ENCODE peak calls at places on chromosomes 4 and X, in five cellular contexts. A is right lobe of liver, O is heart left ventricle, M is IMR-90, I is left ventricle myocardium inferior. Q is an unnamed sample. For H3K9me3, the result is how much of the 10 kb centered on the place peaks cover.

GRCh38 chrX:78997870-78998558 is 52.8 kb downstream of the P2RY10 start:
- DNase-seq in M (no peak), O (peak), I (no peak), A (no peak), Q (no peak)

GRCh38 chr4:116872941-116873340 is 212.4 kb downstream of the TRAM1L1 start:
- DNase-seq in A (no peak), M (no peak), O (no peak), I (no peak), Q (no peak)

GRCh38 chr4:109658871-109659410 is 44.3 kb downstream of the CASP6 start:
- DNase-seq in O (no peak), M (peak), I (no peak), A (no peak), Q (no peak)

GRCh38 chr4:74408639-74409038 is 36.3 kb upstream of the AREG start:
- DNase-seq in I (no peak), A (no peak), M (peak), O (no peak), Q (no peak)

GRCh38 chr4:158411180-158411721 is 110.4 kb upstream of the RXFP1 start:
- DNase-seq in M (no peak), O (no peak), A (no peak), I (no peak), Q (no peak)

GRCh38 chr4:24800273-24800880 is 5.0 kb downstream of the SOD3 start:
- DNase-seq in M (no peak), A (no peak), I (peak), O (no peak), Q (no peak)

GRCh38 chr4:120886183-120886582 is 36.3 kb downstream of the PRDM5 start:
- DNase-seq in O (no peak), I (no peak), A (no peak), M (no peak), Q (no peak)

GRCh38 chr4:101279377-101279871 is 67.9 kb downstream of the PPP3CA start:
- DNase-seq in A (no peak), I (peak), O (peak), M (peak), Q (peak)

GRCh38 chr4:95124906-95125504 is 367.2 kb downstream of the BMPR1B start:
- DNase-seq in O (no peak), I (no peak), A (no peak), M (peak), Q (no peak)

GRCh38 chrX:848366-848765 is 217.8 kb downstream of the SHOX start:
- DNase-seq in O (no peak), M (no peak), I (no peak), A (no peak), Q (no peak)

GRCh38 chrX:36577006-36577405 is 431.2 kb upstream of the FAM47C start:
- DNase-seq in O (no peak), I (no peak), A (no peak), M (no peak), Q (no peak)

DNA sequence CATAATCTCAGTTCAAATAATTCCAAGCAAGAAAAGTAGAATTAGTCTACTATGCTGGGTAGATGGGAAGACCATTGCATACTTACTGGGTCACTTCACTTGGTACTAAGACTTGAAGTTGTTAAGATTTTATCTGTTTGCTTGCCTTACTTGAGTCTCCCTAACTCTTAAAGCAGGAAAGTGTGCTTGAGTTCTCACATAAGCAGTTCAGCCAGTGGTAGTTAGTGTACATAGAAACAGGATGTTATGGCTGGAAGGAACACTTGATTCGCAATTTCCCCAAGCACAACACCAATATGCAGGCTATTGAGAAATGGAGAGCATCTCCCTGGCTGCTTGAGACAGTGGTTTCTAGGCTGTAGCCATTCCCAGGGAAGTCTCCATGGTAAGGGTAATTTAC is 176.1 kb downstream of the MSL3 start:
- DNase-seq in A (no peak), O (no peak), I (no peak), M (no peak), Q (no peak)
- H3K9me3 ChIP-seq in A (under half), O (under half), I (under half), M (under half), Q (under half)

GRCh38 chrX:102514536-102514935 is 2.0 kb downstream of the TMSB15A start:
- DNase-seq in O (no peak), I (no peak), A (no peak), M (no peak), Q (no peak)

GRCh38 chrX:102517331-102517730 is 792 bp upstream of the TMSB15A start:
- DNase-seq in A (no peak), I (no peak), O (no peak), M (peak), Q (no peak)

DNA sequence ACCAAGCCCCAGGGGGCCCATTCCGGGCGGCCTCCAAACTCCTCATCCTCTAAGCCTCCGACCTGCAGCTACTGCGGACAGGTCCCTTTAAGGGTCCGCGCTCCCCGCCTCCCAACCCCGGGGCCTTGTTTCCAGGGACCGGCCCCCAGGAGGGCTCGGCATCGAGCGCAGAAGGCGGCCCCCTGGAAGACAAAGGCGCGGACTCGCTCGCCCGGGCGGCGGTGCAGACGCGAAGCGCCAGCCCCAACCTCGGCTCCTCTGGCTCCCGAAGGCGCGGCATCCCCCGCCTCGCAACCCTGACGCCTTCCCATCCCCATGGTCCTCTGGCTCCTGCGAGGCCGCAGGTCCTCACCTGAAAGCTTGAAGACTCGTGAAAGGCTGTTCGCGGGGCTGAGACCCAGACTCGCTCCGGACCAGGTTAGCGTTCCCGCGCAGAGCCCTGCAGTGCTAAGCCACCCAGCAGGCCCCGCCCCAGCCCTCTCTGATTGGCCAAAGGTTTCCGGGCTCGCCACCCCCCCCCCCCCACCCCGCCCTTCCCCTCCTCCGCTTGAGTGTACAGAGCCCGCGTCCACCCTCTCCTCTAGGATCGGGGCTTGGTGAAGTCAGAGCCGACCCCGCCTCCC is at the start of gene TMSB15A:
- DNase-seq in M (peak), I (peak), O (peak), A (peak), Q (peak)
- H3K27ac ChIP-seq in M (no peak), I (no peak), O (no peak), A (no peak), Q (no peak)

GRCh38 chrX:47448165-47448806 is 34.7 kb downstream of the ZNF41 start:
- DNase-seq in M (no peak), A (no peak), I (no peak), O (no peak), Q (no peak)
- H3K9me3 ChIP-seq in M (under half), A (under half), I (under half), O (under half), Q (under half)

GRCh38 chrX:39624166-39624565 is 473.6 kb downstream of the BCOR start:
- DNase-seq in M (no peak), A (no peak), I (no peak), O (no peak), Q (no peak)

GRCh38 chrX:39614680-39614998 is 483.1 kb downstream of the BCOR start:
- DNase-seq in M (no peak), I (no peak), A (no peak), O (no peak), Q (no peak)

GRCh38 chrX:39618178-39618577 is 479.6 kb downstream of the BCOR start:
- DNase-seq in A (no peak), I (no peak), M (no peak), O (no peak), Q (no peak)

GRCh38 chrX:39616098-39616729 is 481.5 kb downstream of the BCOR start:
- DNase-seq in M (no peak), A (no peak), O (no peak), I (no peak), Q (no peak)

GRCh38 chrX:39619182-39620009 is 478.4 kb downstream of the BCOR start:
- DNase-seq in A (no peak), O (no peak), M (no peak), I (no peak), Q (no peak)
- H3K27ac ChIP-seq in A (no peak), O (no peak), M (no peak), I (no peak), Q (no peak)

GRCh38 chr4:2822461-2823300 is 21.0 kb upstream of the ADD1 start:
- DNase-seq in A (peak), I (peak), M (no peak), O (peak), Q (no peak)

GRCh38 chr4:2823671-2824328 is 19.8 kb upstream of the ADD1 start:
- DNase-seq in I (peak), A (peak), M (no peak), O (no peak), Q (peak)

GRCh38 chr4:2824329-2825183 is 19.1 kb upstream of the ADD1 start:
- DNase-seq in M (no peak), O (peak), I (peak), A (peak), Q (peak)

GRCh38 chr4:2825184-2825506 is 18.5 kb upstream of the ADD1 start:
- DNase-seq in A (peak), M (no peak), I (no peak), O (peak), Q (no peak)

DNA sequence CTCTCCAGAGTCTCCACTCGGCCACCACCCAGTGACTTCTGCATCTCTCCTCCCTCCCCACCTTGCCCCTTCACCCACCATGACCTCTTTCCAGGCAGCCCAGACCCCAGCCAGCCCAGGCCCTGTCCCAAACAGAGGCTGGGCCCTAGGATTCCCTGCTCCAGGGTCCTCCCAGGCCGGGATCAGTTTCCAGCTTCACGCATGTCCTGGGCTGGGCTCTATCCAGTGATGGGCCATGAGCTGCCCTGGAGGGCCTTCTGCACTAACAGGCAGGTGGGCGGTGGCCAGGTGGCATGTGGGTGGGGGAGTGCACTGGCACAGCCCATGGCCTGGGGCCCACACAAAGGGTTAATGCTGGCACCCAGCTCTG is 20.4 kb upstream of the ADD1 start:
- DNase-seq in A (no peak), O (peak), I (peak), M (no peak), Q (peak)
- H3K9me3 ChIP-seq in A (under half), O (under half), I (under half), M (under half), Q (under half)

GRCh38 chr4:38856046-38856445 is 571 bp downstream of the TLR6 start:
- DNase-seq in O (no peak), M (no peak), I (no peak), A (no peak), Q (no peak)

GRCh38 chr4:38857354-38858096 is 908 bp upstream of the TLR6 start:
- DNase-seq in I (peak), A (no peak), M (peak), O (peak), Q (peak)

GRCh38 chr4:38856524-38857337 is at the start of gene TLR6:
- DNase-seq in O (no peak), A (no peak), M (peak), I (no peak), Q (no peak)

GRCh38 chr4:38859501-38859900 is 2.9 kb upstream of the TLR6 start:
- DNase-seq in I (no peak), O (no peak), A (no peak), M (no peak), Q (no peak)

GRCh38 chr4:38858097-38858420 is 1.4 kb upstream of the TLR6 start:
- DNase-seq in A (no peak), I (no peak), M (no peak), O (no peak), Q (no peak)
- H3K27ac ChIP-seq in A (peak), I (peak), M (peak), O (peak), Q (peak)

GRCh38 chr4:63090641-63091040 is 1318.6 kb downstream of the TECRL start:
- DNase-seq in A (no peak), M (no peak), O (no peak), I (no peak), Q (no peak)
- H3K9me3 ChIP-seq in A (under half), M (under half), O (under half), I (under half), Q (under half)